ENCODE peak calls at places on chromosomes 1 and 21, in six cellular contexts. One of them, this sample, is unnamed.

GRCh38 chr1:22626219-22626902 is 10.1 kb upstream of the C1QA start:
- DNase-seq in adipocyte: no peak
- DNase-seq in adrenal gland: no peak
- DNase-seq in fibroblast of lung: no peak
- DNase-seq in heart left ventricle: no peak
- DNase-seq in AG04450: no peak
- DNase-seq in this sample: no peak

GRCh38 chr1:93541045-93541444 is 93.1 kb downstream of the FNBP1L start:
- DNase-seq in adrenal gland: no peak
- DNase-seq in heart left ventricle: no peak
- DNase-seq in fibroblast of lung: no peak
- DNase-seq in AG04450: no peak
- DNase-seq in adipocyte: no peak
- DNase-seq in this sample: no peak

GRCh38 chr1:147605591-147605990 is 64.3 kb downstream of the BCL9 start:
- DNase-seq in AG04450: no peak
- DNase-seq in adrenal gland: no peak
- DNase-seq in adipocyte: peak; percentile 44
- DNase-seq in heart left ventricle: no peak
- DNase-seq in fibroblast of lung: no peak
- DNase-seq in this sample: no peak

GRCh38 chr1:175530167-175530566 is 213.2 kb downstream of the TNR start:
- DNase-seq in adipocyte: no peak
- DNase-seq in adrenal gland: no peak
- DNase-seq in fibroblast of lung: no peak
- DNase-seq in heart left ventricle: no peak
- DNase-seq in AG04450: no peak
- DNase-seq in this sample: no peak

GRCh38 chr1:231107186-231107585 is 54.7 kb upstream of the TRIM67 start:
- DNase-seq in adrenal gland: no peak
- DNase-seq in adipocyte: no peak
- DNase-seq in fibroblast of lung: no peak
- DNase-seq in heart left ventricle: no peak
- DNase-seq in AG04450: no peak
- DNase-seq in this sample: no peak

GRCh38 chr1:48005254-48006162 is 8.3 kb upstream of the TRABD2B start:
- DNase-seq in heart left ventricle: no peak
- DNase-seq in fibroblast of lung: no peak
- DNase-seq in adrenal gland: no peak
- DNase-seq in AG04450: no peak
- DNase-seq in adipocyte: no peak
- DNase-seq in this sample: no peak

GRCh38 chr1:93000751-93001175 is 39.5 kb upstream of the DIPK1A start:
- DNase-seq in adipocyte: no peak
- DNase-seq in AG04450: no peak
- DNase-seq in adrenal gland: no peak
- DNase-seq in fibroblast of lung: no peak
- DNase-seq in heart left ventricle: no peak
- DNase-seq in this sample: no peak

GRCh38 chr1:22437573-22437972 is 14.1 kb upstream of the ZBTB40 start:
- DNase-seq in heart left ventricle: no peak
- DNase-seq in adipocyte: peak; percentile 21
- DNase-seq in fibroblast of lung: peak; percentile 28
- DNase-seq in AG04450: no peak
- DNase-seq in adrenal gland: no peak
- DNase-seq in this sample: no peak

GRCh38 chr21:20997633-20998455 is at the start of gene NCAM2:
- DNase-seq in AG04450: peak; percentile 60
- DNase-seq in adipocyte: peak; percentile 91
- DNase-seq in fibroblast of lung: peak; percentile 85
- DNase-seq in heart left ventricle: peak; percentile 72
- DNase-seq in adrenal gland: peak; percentile 85
- DNase-seq in this sample: peak; percentile 38

GRCh38 chr1:235441159-235441685 is 63.0 kb downstream of the B3GALNT2 start:
- DNase-seq in heart left ventricle: no peak
- DNase-seq in adrenal gland: no peak
- DNase-seq in AG04450: no peak
- DNase-seq in fibroblast of lung: no peak
- DNase-seq in adipocyte: no peak
- DNase-seq in this sample: no peak

GRCh38 chr1:192805832-192806323 is 3.0 kb upstream of the RGS2 start:
- DNase-seq in adrenal gland: peak; percentile 21
- DNase-seq in AG04450: peak; percentile 77
- DNase-seq in heart left ventricle: no peak
- DNase-seq in adipocyte: peak; percentile 94
- DNase-seq in fibroblast of lung: peak; percentile 90
- DNase-seq in this sample: peak; percentile 75

GRCh38 chr1:116569776-116570357 is 959 bp downstream of the CD58 start:
- DNase-seq in AG04450: no peak
- DNase-seq in adipocyte: no peak
- DNase-seq in adrenal gland: peak; percentile 65
- DNase-seq in heart left ventricle: peak; percentile 66
- DNase-seq in fibroblast of lung: no peak
- DNase-seq in this sample: no peak

GRCh38 chr1:93275634-93276295 is 69.9 kb upstream of the DR1 start:
- DNase-seq in AG04450: no peak
- DNase-seq in adipocyte: no peak
- DNase-seq in heart left ventricle: no peak
- DNase-seq in fibroblast of lung: no peak
- DNase-seq in adrenal gland: no peak
- DNase-seq in this sample: no peak

GRCh38 chr1:27380766-27381733 is 2.1 kb downstream of the CD164L2 start:
- DNase-seq in heart left ventricle: no peak
- DNase-seq in fibroblast of lung: no peak
- DNase-seq in adipocyte: peak; percentile 60
- DNase-seq in adrenal gland: no peak
- DNase-seq in AG04450: no peak
- DNase-seq in this sample: no peak

GRCh38 chr1:30650959-30651320 is 72.4 kb downstream of the MATN1 start:
- DNase-seq in adrenal gland: no peak
- DNase-seq in heart left ventricle: no peak
- DNase-seq in fibroblast of lung: no peak
- DNase-seq in adipocyte: no peak
- DNase-seq in AG04450: no peak
- DNase-seq in this sample: no peak

GRCh38 chr1:168509875-168510594 is 33.8 kb downstream of the XCL2 start:
- DNase-seq in heart left ventricle: peak; percentile 37
- DNase-seq in adrenal gland: no peak
- DNase-seq in AG04450: no peak
- DNase-seq in adipocyte: no peak
- DNase-seq in fibroblast of lung: no peak
- DNase-seq in this sample: no peak

GRCh38 chr1:168510595-168510918 is 33.2 kb downstream of the XCL2 start:
- DNase-seq in fibroblast of lung: no peak
- DNase-seq in AG04450: no peak
- DNase-seq in heart left ventricle: no peak
- DNase-seq in adipocyte: no peak
- DNase-seq in adrenal gland: no peak
- DNase-seq in this sample: no peak

GRCh38 chr1:168512864-168513595 is 30.8 kb downstream of the XCL2 start:
- DNase-seq in adipocyte: no peak
- DNase-seq in adrenal gland: no peak
- DNase-seq in heart left ventricle: no peak
- DNase-seq in fibroblast of lung: no peak
- DNase-seq in AG04450: no peak
- DNase-seq in this sample: peak; percentile 78

GRCh38 chr1:168518201-168518689 is 25.6 kb downstream of the XCL2 start:
- DNase-seq in fibroblast of lung: no peak
- DNase-seq in adrenal gland: no peak
- DNase-seq in AG04450: no peak
- DNase-seq in heart left ventricle: no peak
- DNase-seq in adipocyte: no peak
- DNase-seq in this sample: no peak

DNA sequence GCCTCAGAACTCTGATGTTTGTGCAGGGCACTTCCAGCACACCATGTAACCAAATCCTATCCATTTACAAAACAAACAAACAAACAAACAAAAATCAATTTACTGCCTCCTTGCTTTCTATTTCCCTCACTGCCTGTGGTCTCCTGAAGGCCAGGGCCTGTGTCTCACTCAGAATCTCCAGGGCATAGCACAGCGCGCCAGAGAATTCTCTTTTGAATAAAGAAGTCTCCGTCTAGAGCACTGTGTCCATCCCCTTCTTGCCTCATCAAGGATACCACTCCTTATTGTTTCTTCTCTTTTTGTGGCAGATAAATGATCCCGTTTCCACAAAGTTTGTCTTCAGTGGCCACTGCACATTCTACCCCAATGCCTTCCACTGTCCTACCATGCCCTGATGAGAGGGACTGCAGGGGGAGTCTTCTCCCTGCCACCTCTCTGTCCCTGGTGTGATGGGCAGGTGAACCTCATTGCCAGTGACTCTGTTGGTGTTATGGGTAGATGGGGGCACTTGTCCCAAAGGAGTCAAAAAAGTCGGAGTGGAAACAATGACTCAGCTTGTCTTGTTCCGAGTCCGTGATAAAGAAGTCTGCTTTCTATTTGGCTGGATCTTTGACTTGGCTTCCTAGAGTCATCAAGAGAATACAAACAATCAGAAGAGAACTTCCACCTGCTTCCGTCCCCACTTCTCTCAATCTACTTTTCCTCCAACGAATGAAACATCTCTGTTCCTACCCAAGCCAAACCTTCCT is 30.0 kb downstream of the XCL2 start:
- DNase-seq in fibroblast of lung: peak; percentile 23
- DNase-seq in adrenal gland: no peak
- DNase-seq in adipocyte: no peak
- DNase-seq in heart left ventricle: no peak
- DNase-seq in AG04450: no peak
- DNase-seq in this sample: no peak
- H3K4me3 ChIP-seq in fibroblast of lung: no peak overlapping the region
- H3K4me3 ChIP-seq in adrenal gland: no peak overlapping the region
- H3K4me3 ChIP-seq in adipocyte: no peak overlapping the region
- H3K4me3 ChIP-seq in heart left ventricle: no peak overlapping the region
- H3K4me3 ChIP-seq in AG04450: no peak overlapping the region
- H3K4me3 ChIP-seq in this sample: peak overlapping the region; percentile 30

DNA sequence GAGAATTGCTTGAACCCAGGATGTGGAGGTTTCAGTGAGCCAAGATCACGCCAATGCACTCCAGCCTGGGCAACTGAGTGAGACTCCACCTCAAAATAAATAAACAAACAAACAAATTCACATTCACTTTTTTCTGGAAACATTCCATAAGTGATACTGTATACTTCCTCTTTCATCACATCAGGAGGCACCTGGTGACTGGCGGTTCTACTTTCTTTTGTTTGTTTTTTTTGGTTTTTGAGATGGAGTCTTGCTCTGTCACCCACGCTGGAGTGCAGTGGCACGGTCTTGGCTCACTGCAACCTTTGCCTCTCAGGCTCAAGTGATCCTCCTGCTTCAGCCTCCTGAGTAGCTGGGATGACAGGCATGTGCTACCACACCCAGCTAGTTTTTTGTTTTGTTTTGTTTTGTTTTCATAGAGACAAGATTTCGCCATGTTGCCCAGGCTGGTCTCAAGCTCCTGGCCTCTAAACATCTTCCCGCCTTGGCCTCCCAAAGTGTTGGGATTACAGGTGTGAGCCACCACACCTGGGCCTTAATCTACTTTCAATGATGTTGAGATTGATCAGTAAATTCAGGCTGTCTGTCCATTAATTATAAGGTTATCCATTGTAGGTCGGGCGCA is 10.7 kb downstream of the HAPLN2 start:
- DNase-seq in adrenal gland: no peak
- DNase-seq in fibroblast of lung: no peak
- DNase-seq in AG04450: no peak
- DNase-seq in heart left ventricle: no peak
- DNase-seq in adipocyte: no peak
- DNase-seq in this sample: no peak
- H3K4me3 ChIP-seq in adrenal gland: no peak overlapping the region
- H3K4me3 ChIP-seq in fibroblast of lung: no peak overlapping the region
- H3K4me3 ChIP-seq in AG04450: no peak overlapping the region
- H3K4me3 ChIP-seq in heart left ventricle: no peak overlapping the region
- H3K4me3 ChIP-seq in adipocyte: no peak overlapping the region
- H3K4me3 ChIP-seq in this sample: no peak overlapping the region

GRCh38 chr1:1033009-1033587 is 13.2 kb downstream of the AGRN start:
- DNase-seq in AG04450: peak; percentile 24
- DNase-seq in heart left ventricle: peak; percentile 84
- DNase-seq in adipocyte: peak; percentile 91
- DNase-seq in adrenal gland: peak; percentile 78
- DNase-seq in fibroblast of lung: peak; percentile 61
- DNase-seq in this sample: peak; percentile 91
- H3K4me3 ChIP-seq in AG04450: peak overlapping the region; percentile 25
- H3K4me3 ChIP-seq in heart left ventricle: peak overlapping the region; percentile 54
- H3K4me3 ChIP-seq in adipocyte: peak overlapping the region; percentile 37
- H3K4me3 ChIP-seq in adrenal gland: no peak overlapping the region
- H3K4me3 ChIP-seq in fibroblast of lung: no peak overlapping the region
- H3K4me3 ChIP-seq in this sample: peak overlapping the region; percentile 13

GRCh38 chr1:224619209-224619608 is 3.1 kb downstream of the CNIH3 start:
- DNase-seq in AG04450: no peak
- DNase-seq in heart left ventricle: no peak
- DNase-seq in fibroblast of lung: no peak
- DNase-seq in adrenal gland: no peak
- DNase-seq in adipocyte: no peak
- DNase-seq in this sample: no peak
- H3K4me3 ChIP-seq in AG04450: peak overlapping the region; percentile 70
- H3K4me3 ChIP-seq in heart left ventricle: no peak overlapping the region
- H3K4me3 ChIP-seq in fibroblast of lung: peak overlapping the region; percentile 37
- H3K4me3 ChIP-seq in adrenal gland: no peak overlapping the region
- H3K4me3 ChIP-seq in adipocyte: no peak overlapping the region
- H3K4me3 ChIP-seq in this sample: no peak overlapping the region